ENCODE peak calls at places on chromosome 18, in seven cellular contexts. Q is GM23248, T is endodermal cell, Y is PC-3, O is tibial artery, A is PC-9, V is colonic mucosa. C is an unnamed sample.

GRCh38 chr18:49685231-49685942 is 123.5 kb downstream of the LIPG start:
- DNase-seq in Q (no peak), T (no peak), Y (peak; percentile 16), O (no peak), A (peak; percentile 8), V (no peak), C (no peak)

GRCh38 chr18:8260847-8261246 is 348.4 kb upstream of the RAB12 start:
- DNase-seq in Q (no peak), T (no peak), Y (no peak), O (no peak), A (no peak), V (no peak), C (no peak)

GRCh38 chr18:78984941-78985784 is 5.5 kb downstream of the SALL3 start:
- DNase-seq in Q (no peak), T (peak; percentile 92), Y (peak; percentile 27), O (no peak), A (peak; percentile 4), V (no peak), C (no peak)

GRCh38 chr18:54805571-54806334 is 22.5 kb upstream of the RAB27B start:
- DNase-seq in Q (peak; percentile 81), T (no peak), Y (peak; percentile 81), O (no peak), A (no peak), V (no peak), C (no peak)

GRCh38 chr18:58851874-58852273 is 12.8 kb upstream of the ZNF532 start:
- DNase-seq in Q (no peak), T (peak; percentile 71), Y (no peak), O (no peak), A (no peak), V (no peak), C (no peak)

GRCh38 chr18:11004951-11005350 is 144.4 kb downstream of the PIEZO2 start:
- DNase-seq in Q (no peak), T (no peak), Y (no peak), O (no peak), A (no peak), V (no peak), C (no peak)

GRCh38 chr18:7255054-7255453 is 24.2 kb downstream of the LRRC30 start:
- DNase-seq in Q (no peak), T (no peak), Y (no peak), O (no peak), A (no peak), V (no peak), C (no peak)

GRCh38 chr18:37425182-37425581 is 140.4 kb downstream of the CELF4 start:
- DNase-seq in Q (no peak), T (no peak), Y (no peak), O (no peak), A (no peak), V (no peak), C (no peak)

GRCh38 chr18:45084207-45084606 is 403.5 kb downstream of the SETBP1 start:
- DNase-seq in Q (no peak), T (no peak), Y (no peak), O (no peak), A (no peak), V (no peak), C (no peak)

GRCh38 chr18:42644729-42645131 is 470.8 kb downstream of the RIT2 start:
- DNase-seq in Q (no peak), T (no peak), Y (no peak), O (no peak), A (no peak), V (no peak), C (no peak)

GRCh38 chr18:68555935-68556334 is 159.0 kb downstream of the TMX3 start:
- DNase-seq in Q (no peak), T (no peak), Y (peak; percentile 78), O (no peak), A (no peak), V (no peak), C (no peak)

GRCh38 chr18:75165926-75166325 is 43.0 kb downstream of the PTGR3 start:
- DNase-seq in Q (no peak), T (no peak), Y (no peak), O (no peak), A (no peak), V (no peak), C (no peak)

GRCh38 chr18:33873127-33873526 is 295.1 kb downstream of the ASXL3 start:
- DNase-seq in Q (no peak), T (no peak), Y (no peak), O (no peak), A (no peak), V (no peak), C (no peak)

GRCh38 chr18:74834424-74835309 is 237.0 kb downstream of the ZNF407 start:
- DNase-seq in Q (no peak), T (peak; percentile 49), Y (peak; percentile 48), O (no peak), A (peak; percentile 43), V (no peak), C (no peak)

GRCh38 chr18:9188359-9189231 is 52.0 kb downstream of the ANKRD12 start:
- DNase-seq in Q (no peak), T (no peak), Y (no peak), O (no peak), A (no peak), V (no peak), C (no peak)

GRCh38 chr18:48955528-48956261 is 4.9 kb upstream of the SMAD7 start:
- DNase-seq in Q (peak; percentile 97), T (peak; percentile 73), Y (no peak), O (peak; percentile 94), A (peak; percentile 65), V (no peak), C (peak; percentile 76)

GRCh38 chr18:74496508-74497307 is 545 bp downstream of the CNDP2 start:
- DNase-seq in Q (peak; percentile 83), T (peak; percentile 83), Y (peak; percentile 39), O (no peak), A (peak; percentile 68), V (peak; percentile 72), C (peak; percentile 66)

DNA sequence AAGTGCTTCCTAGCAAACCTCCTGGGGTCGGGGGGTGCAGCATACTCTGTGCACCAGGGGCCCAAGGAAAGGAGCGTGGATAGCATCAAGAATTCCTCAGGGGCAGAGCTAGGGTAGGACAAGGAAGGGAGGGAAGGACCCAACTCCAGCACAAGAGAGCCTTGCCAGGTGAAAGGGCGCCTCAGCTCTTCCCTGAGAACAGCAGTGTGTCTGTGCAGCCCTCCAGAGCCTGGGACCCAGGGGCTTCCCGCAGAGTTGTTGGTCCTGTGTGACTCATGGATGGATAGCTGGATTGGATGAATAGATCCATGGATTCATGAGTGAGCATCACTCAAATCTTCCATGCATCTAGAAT is 175.4 kb downstream of the SMAD2 start:
- DNase-seq in Q (no peak), T (no peak), Y (no peak), O (no peak), A (no peak), V (no peak), C (no peak)
- H3K4me3 ChIP-seq in Q (no peak overlapping the region), T (no peak overlapping the region), Y (no peak overlapping the region), O (no peak overlapping the region), A (no peak overlapping the region), V (no peak overlapping the region), C (no peak overlapping the region)

DNA sequence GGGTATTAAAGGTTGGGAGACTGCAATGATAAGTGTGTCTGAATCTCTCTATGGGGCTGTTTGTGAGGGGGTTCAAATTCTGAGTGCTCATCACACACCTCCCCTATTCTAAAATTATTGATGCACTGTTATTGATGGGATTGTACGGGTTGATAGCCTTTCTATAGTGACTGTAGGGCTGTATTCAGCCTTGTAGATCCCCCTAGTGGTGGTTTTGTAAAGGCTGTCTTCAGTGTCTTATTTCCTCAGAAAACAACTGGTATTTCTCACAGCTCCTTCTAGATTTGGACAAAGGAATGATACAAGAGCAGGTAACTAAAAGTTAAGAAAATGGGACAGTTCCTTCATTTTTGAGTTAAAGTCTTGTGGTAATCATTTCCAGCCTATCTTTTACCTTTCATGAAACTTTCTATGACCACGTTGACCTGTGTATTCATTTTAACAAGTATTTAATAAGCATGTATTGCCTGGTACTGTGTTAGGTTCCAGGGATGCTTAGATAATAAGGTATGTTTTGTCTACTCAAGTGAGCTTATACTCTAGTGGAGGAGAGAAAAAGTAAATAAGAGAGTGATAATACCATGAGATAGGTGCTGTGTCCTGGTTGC is 21.2 kb downstream of the SMAD4 start:
- DNase-seq in Q (peak; percentile 80), T (no peak), Y (peak; percentile 46), O (no peak), A (no peak), V (no peak), C (no peak)
- H3K36me3 ChIP-seq in Q (peaks cover 46% of the 10 kb centered on the region), T (peaks cover 81% of the 10 kb centered on the region), Y (no peaks in the 10 kb centered on the region), O (peaks cover 24% of the 10 kb centered on the region), A (peaks cover 49% of the 10 kb centered on the region), V (peaks cover 4% of the 10 kb centered on the region), C (peaks cover 65% of the 10 kb centered on the region)

GRCh38 chr18:63297678-63298392 is 21.7 kb downstream of the BCL2 start:
- DNase-seq in Q (no peak), T (no peak), Y (no peak), O (no peak), A (no peak), V (no peak), C (no peak)

GRCh38 chr18:63298393-63299015 is 21.1 kb downstream of the BCL2 start:
- DNase-seq in Q (no peak), T (no peak), Y (no peak), O (no peak), A (no peak), V (no peak), C (no peak)

GRCh38 chr18:63301458-63301857 is 18.1 kb downstream of the BCL2 start:
- DNase-seq in Q (no peak), T (no peak), Y (no peak), O (no peak), A (no peak), V (no peak), C (no peak)

GRCh38 chr18:63302647-63303405 is 16.7 kb downstream of the BCL2 start:
- DNase-seq in Q (no peak), T (no peak), Y (no peak), O (no peak), A (no peak), V (no peak), C (no peak)

DNA sequence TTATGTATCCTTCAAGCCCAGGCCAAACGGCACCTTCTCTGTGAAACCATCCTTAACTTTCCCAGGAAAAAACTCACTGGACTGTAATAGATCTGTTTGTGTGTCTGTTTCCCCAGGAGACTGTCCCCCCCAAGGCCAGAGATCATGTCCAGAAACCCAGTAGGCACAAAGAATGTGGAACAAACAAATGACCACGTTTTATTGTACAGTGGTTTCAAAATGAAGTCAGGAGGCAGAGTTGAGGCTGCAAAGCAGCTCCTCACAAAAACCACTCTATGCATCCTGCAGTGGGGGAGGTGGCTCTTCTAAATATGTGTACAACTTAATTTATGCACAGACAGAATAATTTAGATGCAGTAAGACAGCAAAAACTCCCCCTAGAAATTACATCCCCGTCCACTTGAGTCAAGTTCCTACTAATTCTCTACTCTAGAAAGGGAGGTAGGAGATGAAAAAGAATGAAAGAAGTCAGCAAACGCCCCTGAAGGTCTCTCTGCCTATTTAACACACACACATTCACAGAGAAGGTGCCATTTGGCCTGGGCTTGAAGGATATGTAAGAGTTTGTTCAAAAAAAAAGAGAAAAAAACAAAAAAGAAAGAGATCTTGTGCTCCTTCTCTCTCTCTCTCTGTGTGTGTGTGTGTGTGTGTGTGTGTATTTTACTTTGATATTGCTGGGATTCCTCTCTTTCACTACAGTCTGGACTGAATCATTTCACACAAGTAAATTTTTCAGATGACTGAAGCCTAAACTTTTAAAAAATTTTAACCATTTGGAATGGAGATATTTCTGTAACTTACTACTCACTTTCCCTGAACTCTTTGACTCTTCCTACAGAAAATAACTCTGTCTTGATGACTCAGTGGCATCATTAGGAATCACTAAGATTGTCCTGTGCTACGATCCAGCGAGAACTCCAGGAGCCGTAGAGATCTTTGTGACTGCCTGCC is 19.5 kb downstream of the BCL2 start:
- DNase-seq in Q (peak; percentile 23), T (no peak), Y (no peak), O (no peak), A (no peak), V (no peak), C (no peak)
- H3K4me3 ChIP-seq in Q (no peak overlapping the region), T (no peak overlapping the region), Y (no peak overlapping the region), O (no peak overlapping the region), A (no peak overlapping the region), V (no peak overlapping the region), C (no peak overlapping the region)

GRCh38 chr18:35542356-35542755 is 39.2 kb upstream of the GALNT1 start:
- DNase-seq in Q (no peak), T (no peak), Y (no peak), O (no peak), A (no peak), V (no peak), C (no peak)
- H3K36me3 ChIP-seq in Q (no peaks in the 10 kb centered on the region), T (no peaks in the 10 kb centered on the region), Y (no peaks in the 10 kb centered on the region), O (no peaks in the 10 kb centered on the region), A (no peaks in the 10 kb centered on the region), V (no peaks in the 10 kb centered on the region), C (no peaks in the 10 kb centered on the region)

C was measured in MG63.